ENCODE peak calls at places on chromosomes 5 and 9, in nine cellular contexts. U, H, B, R, W, Z, X, T and G are unnamed samples.

GRCh38 chr5:38926121-38926520 is 80.3 kb downstream of the OSMR start:
- DNase-seq in U (no peak), H (no peak), B (no peak), R (no peak), W (no peak), Z (no peak), X (peak), T (no peak), G (no peak)

GRCh38 chr5:203246-203645 is 12.0 kb downstream of the LRRC14B start:
- DNase-seq in U (no peak), H (no peak), B (no peak), R (no peak), W (no peak), Z (no peak), X (no peak), T (no peak), G (no peak)

GRCh38 chr9:137381501-137382443 is 41.2 kb downstream of the EXD3 start:
- DNase-seq in U (no peak), H (no peak), B (no peak), R (no peak), W (peak), Z (no peak), X (no peak), T (peak), G (no peak)

GRCh38 chr9:134128727-134129679 is 6.9 kb upstream of the WDR5 start:
- DNase-seq in U (no peak), H (no peak), B (no peak), R (no peak), W (no peak), Z (no peak), X (no peak), T (no peak), G (no peak)

GRCh38 chr5:90134892-90135291 is 274.7 kb downstream of the CETN3 start:
- DNase-seq in U (peak), H (no peak), B (no peak), R (no peak), W (peak), Z (no peak), X (peak), T (no peak), G (no peak)

GRCh38 chr9:117903453-117903852 is 199.2 kb downstream of the TLR4 start:
- DNase-seq in U (no peak), H (no peak), B (no peak), R (no peak), W (no peak), Z (no peak), X (no peak), T (no peak), G (no peak)

GRCh38 chr9:131995382-131995781 is 84.3 kb downstream of the MED27 start:
- DNase-seq in U (no peak), H (no peak), B (no peak), R (no peak), W (no peak), Z (no peak), X (peak), T (no peak), G (no peak)

GRCh38 chr5:117561531-117561930 is 986.9 kb upstream of the SEMA6A start:
- DNase-seq in U (no peak), H (no peak), B (no peak), R (no peak), W (no peak), Z (no peak), X (no peak), T (no peak), G (no peak)

GRCh38 chr5:79699766-79700400 is 10.2 kb downstream of the CMYA5 start:
- DNase-seq in U (no peak), H (no peak), B (peak), R (no peak), W (no peak), Z (no peak), X (no peak), T (no peak), G (peak)

GRCh38 chr5:139215176-139215975 is 17.2 kb upstream of the SIL1 start:
- DNase-seq in U (no peak), H (peak), B (no peak), R (no peak), W (no peak), Z (no peak), X (peak), T (no peak), G (no peak)
- H3K4me3 ChIP-seq in U (no peak), H (no peak), B (no peak), R (no peak), W (no peak), Z (no peak), X (no peak), T (no peak), G (no peak)

GRCh38 chr9:892123-892522 is 50.6 kb downstream of the DMRT1 start:
- DNase-seq in U (no peak), H (peak), B (no peak), R (no peak), W (no peak), Z (no peak), X (no peak), T (no peak), G (no peak)
- TF ChIP-seq CTCF in U (no peak), H (peak), B (peak), R (no peak), W (no peak), Z (peak), X (no peak), T (no peak), G (peak)

GRCh38 chr9:112831281-112831851 is 59.3 kb downstream of the SLC46A2 start:
- DNase-seq in U (peak), H (no peak), B (no peak), R (no peak), W (peak), Z (no peak), X (peak), T (no peak), G (no peak)

GRCh38 chr9:112833081-112833480 is 57.6 kb downstream of the SLC46A2 start:
- DNase-seq in U (no peak), H (no peak), B (no peak), R (no peak), W (no peak), Z (no peak), X (no peak), T (no peak), G (no peak)

GRCh38 chr9:112836394-112836793 is 54.3 kb downstream of the SLC46A2 start:
- DNase-seq in U (peak), H (peak), B (no peak), R (no peak), W (no peak), Z (no peak), X (no peak), T (no peak), G (no peak)

GRCh38 chr9:112831969-112832368 is 58.7 kb downstream of the SLC46A2 start:
- DNase-seq in U (no peak), H (no peak), B (no peak), R (no peak), W (no peak), Z (no peak), X (no peak), T (no peak), G (no peak)
- H3K4me3 ChIP-seq in U (no peak), H (no peak), B (no peak), R (no peak), W (no peak), Z (no peak), X (no peak), T (no peak), G (no peak)

GRCh38 chr5:133155326-133155969 is 103.6 kb downstream of the HSPA4 start:
- DNase-seq in U (no peak), H (no peak), B (no peak), R (no peak), W (no peak), Z (no peak), X (no peak), T (no peak), G (no peak)
- TF ChIP-seq CTCF in U (no peak), H (no peak), B (no peak), R (no peak), W (no peak), Z (no peak), X (no peak), T (no peak), G (no peak)